ENCODE peak calls at places on chromosomes 11 and 22, in five cellular contexts. One of them, this sample, is unnamed.

GRCh38 chr11:563066-563811 is 2.5 kb downstream of the RASSF7 start:
- DNase-seq in neural progenitor cell: no peak
- DNase-seq in SK-N-SH: no peak
- DNase-seq in HCT116: no peak
- DNase-seq in GM23248: no peak
- DNase-seq in this sample: no peak

GRCh38 chr11:120562806-120563425 is 51.4 kb downstream of the GRIK4 start:
- DNase-seq in SK-N-SH: no peak
- DNase-seq in HCT116: no peak
- DNase-seq in GM23248: peak
- DNase-seq in neural progenitor cell: no peak
- DNase-seq in this sample: no peak

GRCh38 chr11:118216621-118217526 is 7.9 kb downstream of the JAML start:
- DNase-seq in HCT116: no peak
- DNase-seq in GM23248: no peak
- DNase-seq in neural progenitor cell: no peak
- DNase-seq in SK-N-SH: no peak
- DNase-seq in this sample: no peak

GRCh38 chr11:12213920-12214319 is 103.5 kb downstream of the MICAL2 start:
- DNase-seq in SK-N-SH: no peak
- DNase-seq in GM23248: peak
- DNase-seq in HCT116: no peak
- DNase-seq in neural progenitor cell: no peak
- DNase-seq in this sample: no peak

GRCh38 chr11:108959124-108959761 is 294.4 kb downstream of the DDX10 start:
- DNase-seq in neural progenitor cell: no peak
- DNase-seq in SK-N-SH: peak
- DNase-seq in GM23248: peak
- DNase-seq in HCT116: no peak
- DNase-seq in this sample: no peak

GRCh38 chr11:97814325-97814959 is 1206.3 kb upstream of the CNTN5 start:
- DNase-seq in SK-N-SH: no peak
- DNase-seq in GM23248: no peak
- DNase-seq in neural progenitor cell: no peak
- DNase-seq in HCT116: no peak
- DNase-seq in this sample: no peak

GRCh38 chr11:927871-928270 is 2.2 kb downstream of the AP2A2 start:
- DNase-seq in neural progenitor cell: no peak
- DNase-seq in HCT116: no peak
- DNase-seq in SK-N-SH: no peak
- DNase-seq in GM23248: no peak
- DNase-seq in this sample: peak

GRCh38 chr11:61828629-61829407 is 718 bp downstream of the FADS2 start:
- DNase-seq in neural progenitor cell: peak
- DNase-seq in SK-N-SH: peak
- DNase-seq in HCT116: no peak
- DNase-seq in GM23248: peak
- DNase-seq in this sample: no peak

GRCh38 chr11:70762810-70763209 is 364.5 kb downstream of the CTTN start:
- DNase-seq in HCT116: no peak
- DNase-seq in neural progenitor cell: no peak
- DNase-seq in GM23248: no peak
- DNase-seq in SK-N-SH: no peak
- DNase-seq in this sample: no peak

GRCh38 chr11:33507967-33508366 is 192.7 kb downstream of the C11orf91 start:
- DNase-seq in GM23248: peak
- DNase-seq in neural progenitor cell: peak
- DNase-seq in SK-N-SH: no peak
- DNase-seq in HCT116: peak
- DNase-seq in this sample: no peak

GRCh38 chr11:122322369-122322768 is 206.4 kb upstream of the BLID start:
- DNase-seq in GM23248: peak
- DNase-seq in neural progenitor cell: no peak
- DNase-seq in HCT116: no peak
- DNase-seq in SK-N-SH: no peak
- DNase-seq in this sample: no peak

GRCh38 chr22:17754233-17754925 is 19.9 kb downstream of the BID start:
- DNase-seq in SK-N-SH: no peak
- DNase-seq in HCT116: no peak
- DNase-seq in neural progenitor cell: peak
- DNase-seq in GM23248: no peak
- DNase-seq in this sample: no peak

GRCh38 chr11:20033806-20034205 is 126.5 kb downstream of the DBX1 start:
- DNase-seq in GM23248: no peak
- DNase-seq in neural progenitor cell: no peak
- DNase-seq in HCT116: no peak
- DNase-seq in SK-N-SH: no peak
- DNase-seq in this sample: no peak

GRCh38 chr11:85725510-85726258 is 39.7 kb upstream of the CCDC89 start:
- DNase-seq in neural progenitor cell: no peak
- DNase-seq in GM23248: peak
- DNase-seq in HCT116: peak
- DNase-seq in SK-N-SH: no peak
- DNase-seq in this sample: no peak

GRCh38 chr22:30266445-30267381 is at the start of gene OSM:
- DNase-seq in neural progenitor cell: no peak
- DNase-seq in SK-N-SH: no peak
- DNase-seq in GM23248: no peak
- DNase-seq in HCT116: no peak
- DNase-seq in this sample: no peak

GRCh38 chr22:22201925-22202343 is 42.7 kb upstream of the VPREB1 start:
- DNase-seq in SK-N-SH: no peak
- DNase-seq in HCT116: no peak
- DNase-seq in GM23248: no peak
- DNase-seq in neural progenitor cell: no peak
- DNase-seq in this sample: peak

GRCh38 chr11:119460582-119460981 is 37.6 kb upstream of the THY1 start:
- DNase-seq in SK-N-SH: no peak
- DNase-seq in GM23248: peak
- DNase-seq in neural progenitor cell: no peak
- DNase-seq in HCT116: no peak
- DNase-seq in this sample: no peak

GRCh38 chr11:65427691-65428577 is 5.3 kb downstream of the NEAT1 start:
- DNase-seq in HCT116: peak
- DNase-seq in neural progenitor cell: no peak
- DNase-seq in GM23248: peak
- DNase-seq in SK-N-SH: no peak
- DNase-seq in this sample: peak

GRCh38 chr11:95544095-95544795 is 245.3 kb downstream of the FAM76B start:
- DNase-seq in GM23248: peak
- DNase-seq in neural progenitor cell: no peak
- DNase-seq in SK-N-SH: no peak
- DNase-seq in HCT116: no peak
- DNase-seq in this sample: no peak

GRCh38 chr11:99257131-99257530 is 236.4 kb downstream of the CNTN5 start:
- DNase-seq in GM23248: no peak
- DNase-seq in HCT116: no peak
- DNase-seq in SK-N-SH: no peak
- DNase-seq in neural progenitor cell: no peak
- DNase-seq in this sample: no peak

GRCh38 chr11:118012083-118012669 is 26.0 kb downstream of the IL10RA start:
- DNase-seq in HCT116: no peak
- DNase-seq in SK-N-SH: no peak
- DNase-seq in GM23248: peak
- DNase-seq in neural progenitor cell: no peak
- DNase-seq in this sample: peak

GRCh38 chr11:119168471-119169271 is at the start of gene NLRX1:
- DNase-seq in SK-N-SH: peak
- DNase-seq in GM23248: peak
- DNase-seq in HCT116: peak
- DNase-seq in neural progenitor cell: peak
- DNase-seq in this sample: peak

GRCh38 chr22:50260801-50261614 is 475 bp downstream of the MAPK12 start:
- DNase-seq in GM23248: peak
- DNase-seq in HCT116: no peak
- DNase-seq in SK-N-SH: peak
- DNase-seq in neural progenitor cell: peak
- DNase-seq in this sample: peak

GRCh38 chr11:8178297-8178696 is 9.5 kb upstream of the RIC3 start:
- DNase-seq in GM23248: no peak
- DNase-seq in SK-N-SH: no peak
- DNase-seq in neural progenitor cell: peak
- DNase-seq in HCT116: no peak
- DNase-seq in this sample: no peak

GRCh38 chr11:43709689-43710088 is 29.2 kb downstream of the HSD17B12 start:
- DNase-seq in SK-N-SH: no peak
- DNase-seq in neural progenitor cell: no peak
- DNase-seq in HCT116: no peak
- DNase-seq in GM23248: no peak
- DNase-seq in this sample: no peak

GRCh38 chr22:17381237-17381913 is 12.1 kb downstream of the CECR2 start:
- DNase-seq in SK-N-SH: no peak
- DNase-seq in HCT116: no peak
- DNase-seq in neural progenitor cell: peak
- DNase-seq in GM23248: no peak
- DNase-seq in this sample: no peak

GRCh38 chr11:587978-588380 is 11.7 kb downstream of the PHRF1 start:
- DNase-seq in GM23248: peak
- DNase-seq in HCT116: no peak
- DNase-seq in SK-N-SH: no peak
- DNase-seq in neural progenitor cell: no peak
- DNase-seq in this sample: no peak

GRCh38 chr11:111450480-111451320 is 61.5 kb downstream of the BTG4 start:
- DNase-seq in SK-N-SH: no peak
- DNase-seq in HCT116: no peak
- DNase-seq in GM23248: no peak
- DNase-seq in neural progenitor cell: no peak
- DNase-seq in this sample: peak

GRCh38 chr11:66563832-66564231 is 4.6 kb downstream of the CTSF start:
- DNase-seq in neural progenitor cell: no peak
- DNase-seq in GM23248: no peak
- DNase-seq in SK-N-SH: no peak
- DNase-seq in HCT116: no peak
- DNase-seq in this sample: no peak

GRCh38 chr11:66119348-66120133 is 49.5 kb downstream of the PACS1 start:
- DNase-seq in neural progenitor cell: peak
- DNase-seq in GM23248: peak
- DNase-seq in HCT116: peak
- DNase-seq in SK-N-SH: peak
- DNase-seq in this sample: no peak

GRCh38 chr11:92297551-92298237 is 73.1 kb downstream of the FAT3 start:
- DNase-seq in GM23248: no peak
- DNase-seq in SK-N-SH: no peak
- DNase-seq in HCT116: no peak
- DNase-seq in neural progenitor cell: no peak
- DNase-seq in this sample: no peak

GRCh38 chr22:42948205-42948804 is 66.6 kb downstream of the PACSIN2 start:
- DNase-seq in HCT116: no peak
- DNase-seq in GM23248: no peak
- DNase-seq in SK-N-SH: no peak
- DNase-seq in neural progenitor cell: no peak
- DNase-seq in this sample: no peak
- H3K9ac ChIP-seq in HCT116: peak
- H3K9ac ChIP-seq in GM23248: no peak
- H3K9ac ChIP-seq in SK-N-SH: no peak
- H3K9ac ChIP-seq in neural progenitor cell: no peak
- H3K9ac ChIP-seq in this sample: no peak

GRCh38 chr11:2420502-2421225 is 20.1 kb downstream of the TSSC4 start:
- DNase-seq in SK-N-SH: peak
- DNase-seq in GM23248: peak
- DNase-seq in neural progenitor cell: peak
- DNase-seq in HCT116: peak
- DNase-seq in this sample: peak
- TF ChIP-seq EZH2phosphoT487 in SK-N-SH: no peak
- TF ChIP-seq EZH2phosphoT487 in GM23248: no peak
- TF ChIP-seq EZH2phosphoT487 in neural progenitor cell: no peak
- TF ChIP-seq EZH2phosphoT487 in HCT116: no peak
- TF ChIP-seq EZH2phosphoT487 in this sample: no peak

DNA sequence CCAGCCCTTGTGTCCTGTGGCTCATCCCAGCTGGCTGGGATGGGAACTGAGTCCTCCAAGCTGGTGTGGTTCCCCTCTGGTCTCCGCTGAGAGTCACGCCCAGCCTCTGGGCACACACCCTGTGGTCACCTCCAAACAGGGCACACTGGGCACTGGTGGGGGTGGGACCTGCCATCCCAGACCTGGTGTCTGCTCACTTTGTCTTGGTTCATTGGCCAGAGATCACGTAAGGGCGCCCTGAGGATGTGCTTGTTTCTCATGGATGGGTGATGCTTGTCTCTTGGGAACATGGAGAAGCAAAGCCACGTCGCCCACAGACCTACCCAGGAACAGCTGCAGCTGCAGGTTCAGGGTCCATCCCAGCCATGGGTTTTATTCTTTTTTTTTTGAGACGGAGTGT is 43.1 kb downstream of the LRP5 start:
- DNase-seq in SK-N-SH: no peak
- DNase-seq in GM23248: no peak
- DNase-seq in neural progenitor cell: no peak
- DNase-seq in HCT116: no peak
- DNase-seq in this sample: no peak
- H3K27ac ChIP-seq in SK-N-SH: peak
- H3K27ac ChIP-seq in GM23248: no peak
- H3K27ac ChIP-seq in neural progenitor cell: no peak
- H3K27ac ChIP-seq in HCT116: peak
- H3K27ac ChIP-seq in this sample: no peak

DNA sequence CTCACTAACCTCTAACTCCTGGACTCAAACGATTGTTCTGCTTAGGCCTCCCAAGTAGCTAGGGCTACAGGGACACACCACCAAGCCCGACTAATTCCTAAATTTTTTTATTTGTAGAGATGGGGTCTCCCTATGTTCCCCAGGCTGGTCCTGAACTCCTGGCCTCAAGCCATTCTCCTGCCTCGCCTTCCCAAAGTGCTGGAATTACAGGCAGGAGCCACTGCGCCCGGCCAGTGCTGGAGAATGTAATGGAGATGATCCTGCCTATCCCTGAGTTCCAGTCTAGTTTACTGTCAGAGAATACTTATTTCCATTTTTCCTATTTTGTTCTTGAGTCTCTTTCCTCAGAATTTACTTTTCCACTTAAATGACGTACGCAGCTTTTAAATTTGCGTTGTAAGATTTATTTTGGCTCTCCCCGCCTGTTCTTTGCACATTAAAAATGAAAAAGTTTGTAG is at the start of gene CHEK1:
- DNase-seq in HCT116: no peak
- DNase-seq in SK-N-SH: no peak
- DNase-seq in neural progenitor cell: no peak
- DNase-seq in GM23248: no peak
- DNase-seq in this sample: no peak
- H3K9ac ChIP-seq in HCT116: peak
- H3K9ac ChIP-seq in SK-N-SH: peak
- H3K9ac ChIP-seq in neural progenitor cell: peak
- H3K9ac ChIP-seq in GM23248: peak
- H3K9ac ChIP-seq in this sample: peak

DNA sequence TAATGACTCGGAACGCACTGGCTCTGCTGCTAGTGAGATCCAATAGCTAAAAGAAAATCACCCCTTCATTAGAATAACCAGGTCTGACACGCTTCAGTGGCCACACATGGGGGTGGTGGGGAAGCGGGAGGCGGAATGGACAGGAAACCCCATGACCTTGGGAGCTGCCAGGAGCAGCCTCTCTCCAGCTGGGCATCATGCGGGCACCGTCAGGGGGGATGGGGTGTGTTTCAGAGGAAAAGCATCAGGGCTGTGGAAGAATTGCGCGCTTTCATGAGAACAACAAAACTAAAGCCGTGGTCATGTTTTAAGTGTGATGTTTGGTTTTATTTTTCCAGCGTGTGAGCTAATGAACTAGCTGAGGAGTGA is 6.1 kb upstream of the MRGPRG start:
- DNase-seq in HCT116: no peak
- DNase-seq in neural progenitor cell: no peak
- DNase-seq in GM23248: no peak
- DNase-seq in SK-N-SH: peak
- DNase-seq in this sample: no peak
- TF ChIP-seq EZH2phosphoT487 in HCT116: no peak
- TF ChIP-seq EZH2phosphoT487 in neural progenitor cell: no peak
- TF ChIP-seq EZH2phosphoT487 in GM23248: no peak
- TF ChIP-seq EZH2phosphoT487 in SK-N-SH: no peak
- TF ChIP-seq EZH2phosphoT487 in this sample: no peak

GRCh38 chr22:27270818-27271510 is 530.6 kb downstream of the MN1 start:
- DNase-seq in HCT116: no peak
- DNase-seq in SK-N-SH: no peak
- DNase-seq in GM23248: no peak
- DNase-seq in neural progenitor cell: peak
- DNase-seq in this sample: no peak
- H3K27ac ChIP-seq in HCT116: no peak
- H3K27ac ChIP-seq in SK-N-SH: no peak
- H3K27ac ChIP-seq in GM23248: no peak
- H3K27ac ChIP-seq in neural progenitor cell: no peak
- H3K27ac ChIP-seq in this sample: no peak

This sample was measured in MM.1S.